ENCODE peak calls at places on chromosomes 1 and 21, in four cellular contexts. J, Q, D and X are unnamed samples.

GRCh38 chr1:6859415-6860343 is 74.4 kb downstream of the CAMTA1 start:
- DNase-seq in J (no peak), D (no peak), Q (no peak), X (no peak)

GRCh38 chr1:206723500-206724472 is 39.1 kb downstream of the MAPKAPK2 start:
- DNase-seq in J (no peak), Q (no peak), D (no peak), X (no peak)

GRCh38 chr21:43585924-43586411 is 73.3 kb downstream of the HSF2BP start:
- DNase-seq in D (no peak), J (no peak), Q (no peak), X (no peak)

GRCh38 chr1:197838836-197839235 is 63.6 kb upstream of the DENND1B start:
- DNase-seq in D (no peak), Q (no peak), J (no peak), X (no peak)

GRCh38 chr1:24743404-24744211 is 1.6 kb upstream of the CLIC4 start:
- DNase-seq in J (no peak), Q (no peak), D (no peak), X (peak)

GRCh38 chr1:173048629-173049326 is 2.0 kb downstream of the TNFSF18 start:
- DNase-seq in Q (no peak), J (no peak), D (no peak), X (no peak)

GRCh38 chr1:240091201-240091600 is 482 bp upstream of the FMN2 start:
- DNase-seq in D (no peak), Q (no peak), J (no peak), X (no peak)

GRCh38 chr1:225651872-225652725 is 824 bp downstream of the ENAH start:
- DNase-seq in Q (peak), J (peak), D (peak), X (peak)

GRCh38 chr1:170204121-170204520 is 58.4 kb downstream of the NTMT2 start:
- DNase-seq in J (no peak), Q (no peak), D (no peak), X (no peak)

GRCh38 chr1:3050603-3051002 is 18.4 kb upstream of the PRDM16 start:
- DNase-seq in J (no peak), D (no peak), Q (no peak), X (no peak)

GRCh38 chr1:156477526-156478249 is 22.9 kb downstream of the MEF2D start:
- DNase-seq in Q (no peak), D (no peak), J (no peak), X (no peak)

GRCh38 chr1:107515702-107516101 is 374.9 kb downstream of the NTNG1 start:
- DNase-seq in D (peak), Q (no peak), J (no peak), X (no peak)

GRCh38 chr1:107510347-107510746 is 369.5 kb downstream of the NTNG1 start:
- DNase-seq in D (no peak), J (no peak), Q (no peak), X (no peak)

GRCh38 chr1:107512836-107513235 is 372.0 kb downstream of the NTNG1 start:
- DNase-seq in J (no peak), D (no peak), Q (no peak), X (no peak)

DNA sequence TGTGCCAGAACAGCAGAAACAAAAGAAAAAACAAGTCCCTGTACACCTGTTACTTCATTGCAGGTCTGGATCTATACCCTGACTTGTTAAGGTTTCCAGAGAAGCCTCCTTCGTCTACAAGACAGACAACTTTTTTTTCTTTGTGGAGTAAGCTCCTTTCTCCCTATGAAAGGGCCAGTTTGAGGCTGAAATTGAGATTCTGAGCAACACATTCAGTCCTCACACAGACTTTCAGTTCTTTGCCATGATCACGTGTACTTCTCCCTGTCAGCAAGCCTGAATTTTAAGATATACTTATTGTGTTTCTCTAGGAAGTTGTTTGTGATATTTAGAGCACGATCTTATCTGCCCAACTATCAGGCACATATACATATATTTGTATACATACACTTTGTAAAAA is 374.0 kb downstream of the NTNG1 start:
- DNase-seq in Q (no peak), D (no peak), J (no peak), X (no peak)
- TF ChIP-seq TEAD4 in Q (no peak), D (no peak), J (no peak), X (no peak)

DNA sequence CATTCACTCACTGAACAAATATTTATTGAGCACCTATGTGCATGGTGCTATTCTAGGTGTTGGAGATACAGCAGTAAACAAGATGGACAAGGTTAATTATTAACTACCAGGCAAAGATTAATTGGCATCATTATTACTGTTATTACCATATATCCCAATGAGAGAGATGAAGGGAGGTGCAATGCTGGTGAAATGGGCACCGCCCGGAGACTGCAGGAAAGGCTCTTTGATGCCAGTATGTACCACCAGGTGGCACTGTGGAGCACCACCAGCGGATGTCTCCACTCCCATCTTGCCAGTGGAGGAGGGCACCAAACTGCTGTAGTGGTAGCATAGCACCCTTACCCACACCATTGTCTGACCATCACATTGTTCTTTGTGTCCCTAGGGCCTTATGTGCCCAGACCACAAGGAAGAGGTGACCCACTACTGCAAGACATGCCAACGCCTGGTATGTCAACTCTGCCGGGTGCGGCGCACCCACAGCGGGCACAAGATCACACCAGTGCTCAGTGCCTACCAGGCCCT is 3.0 kb downstream of the TRIM46 start:
- DNase-seq in Q (peak), J (peak), D (peak), X (peak)
- TF ChIP-seq TEAD4 in Q (no peak), J (no peak), D (no peak), X (no peak)

GRCh38 chr21:34202553-34203332 is 129.4 kb downstream of the MRPS6 start:
- DNase-seq in D (peak), J (no peak), Q (peak), X (peak)
- TF ChIP-seq TEAD4 in D (peak), J (no peak), Q (no peak), X (no peak)

GRCh38 chr1:16986596-16987361 is 6.4 kb upstream of the MFAP2 start:
- DNase-seq in Q (peak), J (peak), D (peak), X (peak)

GRCh38 chr1:16981269-16981849 is 939 bp upstream of the MFAP2 start:
- DNase-seq in Q (no peak), J (no peak), D (no peak), X (no peak)

GRCh38 chr1:16983649-16984048 is 3.2 kb upstream of the MFAP2 start:
- DNase-seq in Q (no peak), J (no peak), D (peak), X (no peak)

GRCh38 chr1:16986113-16986512 is 5.7 kb upstream of the MFAP2 start:
- DNase-seq in Q (no peak), D (no peak), J (no peak), X (no peak)

GRCh38 chr1:16984717-16985116 is 4.3 kb upstream of the MFAP2 start:
- DNase-seq in D (peak), Q (peak), J (no peak), X (no peak)
- TF ChIP-seq TEAD4 in D (no peak), Q (no peak), J (no peak), X (no peak)

GRCh38 chr21:38756746-38757145 is 49.0 kb upstream of the ETS2 start:
- DNase-seq in J (no peak), D (no peak), Q (no peak), X (no peak)
- TF ChIP-seq TEAD4 in J (no peak), D (no peak), Q (peak), X (no peak)

GRCh38 chr1:63683759-63684158 is 90.1 kb upstream of the ROR1 start:
- DNase-seq in J (no peak), D (no peak), Q (no peak), X (no peak)
- TF ChIP-seq TEAD4 in J (no peak), D (no peak), Q (no peak), X (no peak)

DNA sequence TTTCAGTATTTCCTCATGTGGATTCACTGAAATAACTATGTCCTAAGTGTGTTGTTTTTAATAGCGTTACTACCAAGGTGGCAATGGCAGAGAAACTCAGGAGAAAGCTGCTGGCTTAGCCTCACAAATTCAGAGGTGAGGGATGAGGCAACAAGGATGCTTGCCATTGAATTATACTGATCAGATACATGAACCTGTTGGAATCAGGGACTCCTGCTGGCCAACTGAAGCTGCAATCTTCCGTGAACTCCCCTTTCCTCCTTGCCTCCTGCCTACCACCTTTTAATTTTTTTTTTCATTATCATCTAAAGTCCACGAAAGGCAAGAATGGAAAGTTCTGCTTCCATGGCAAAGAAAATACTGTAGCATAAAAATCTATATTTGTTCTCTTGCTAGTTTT is 254.7 kb downstream of the NFIA start:
- DNase-seq in J (no peak), D (no peak), Q (no peak), X (no peak)
- TF ChIP-seq TEAD4 in J (no peak), D (no peak), Q (no peak), X (no peak)

DNA sequence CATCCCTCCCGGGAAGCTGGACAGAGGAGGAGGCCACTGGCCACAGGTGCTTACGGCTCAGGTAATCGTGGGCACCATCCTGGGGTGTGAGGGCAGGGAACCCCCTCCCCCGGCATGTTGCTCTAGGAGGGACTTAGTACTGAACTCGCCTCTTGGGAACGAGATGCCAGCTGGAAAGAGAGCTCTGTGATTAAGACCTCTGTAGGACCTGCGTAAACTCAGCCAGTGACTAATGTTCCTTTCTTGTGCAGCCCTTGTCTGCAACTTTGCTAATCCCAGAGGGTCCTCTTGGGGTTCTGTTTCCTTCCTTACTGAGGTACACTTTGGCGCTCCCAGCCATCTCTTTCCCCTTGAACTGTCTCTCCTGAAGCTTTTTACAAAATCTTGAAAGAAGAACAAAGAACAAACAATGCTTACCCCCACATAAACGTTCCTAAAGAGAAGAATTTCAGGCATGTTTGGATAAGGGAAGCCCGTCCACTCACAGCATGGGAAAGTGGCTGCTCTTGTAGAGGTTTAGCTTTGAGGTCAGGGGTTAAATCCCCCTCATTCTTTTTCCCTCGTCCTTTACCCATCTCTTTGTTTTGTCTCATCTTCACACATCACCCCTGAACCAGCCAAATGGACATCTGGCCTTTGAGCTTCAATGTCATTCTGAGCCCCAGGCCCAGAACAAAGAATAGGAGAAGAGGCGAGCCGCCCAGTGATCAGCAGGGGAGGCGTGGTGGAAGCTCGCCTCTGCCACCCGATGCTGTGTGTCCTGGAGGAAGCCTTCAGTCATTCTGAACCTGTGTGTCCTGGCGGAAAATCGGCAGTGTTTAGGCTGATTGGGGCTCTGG is 37.4 kb downstream of the CITED4 start:
- DNase-seq in Q (no peak), J (no peak), D (no peak), X (no peak)
- TF ChIP-seq TEAD4 in Q (no peak), J (no peak), D (no peak), X (no peak)

DNA sequence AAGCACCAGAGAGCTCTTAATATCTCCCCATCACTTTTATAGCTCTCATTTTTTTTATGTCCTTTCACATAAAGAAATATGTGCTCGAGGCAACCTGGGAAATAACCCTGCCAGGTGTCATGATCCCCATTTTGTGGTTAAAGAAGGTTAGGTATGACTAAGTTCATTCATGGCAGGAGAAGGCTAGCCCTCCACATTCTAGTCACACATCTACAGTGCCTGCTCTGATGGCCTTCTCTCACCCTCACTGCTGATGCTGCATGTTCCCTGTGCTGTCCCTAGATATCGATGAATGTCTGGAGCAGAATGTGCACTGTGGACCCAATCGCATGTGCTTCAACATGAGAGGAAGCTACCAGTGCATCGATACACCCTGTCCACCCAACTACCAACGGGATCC is 187.5 kb downstream of the TPR start:
- DNase-seq in D (no peak), J (no peak), Q (no peak), X (no peak)
- TF ChIP-seq TEAD4 in D (no peak), J (no peak), Q (no peak), X (no peak)